ENCODE peak calls at places on chromosomes 12 and 14, in five cellular contexts. One of them, this sample, is unnamed.

GRCh38 chr12:47991592-47991991 is 12.7 kb downstream of the COL2A1 start:
- DNase-seq in A549: no peak
- DNase-seq in lower leg skin: no peak
- DNase-seq in spleen: peak
- DNase-seq in gastrocnemius medialis: no peak
- DNase-seq in this sample: no peak

GRCh38 chr12:117367006-117367638 is 5.7 kb upstream of the NOS1 start:
- DNase-seq in spleen: no peak
- DNase-seq in A549: peak
- DNase-seq in gastrocnemius medialis: peak
- DNase-seq in lower leg skin: peak
- DNase-seq in this sample: peak

GRCh38 chr14:64723691-64724577 is 19.7 kb downstream of the PLEKHG3 start:
- DNase-seq in lower leg skin: peak
- DNase-seq in gastrocnemius medialis: peak
- DNase-seq in spleen: peak
- DNase-seq in A549: no peak
- DNase-seq in this sample: no peak

GRCh38 chr12:122111070-122111750 is 32.7 kb downstream of the MLXIP start:
- DNase-seq in A549: no peak
- DNase-seq in gastrocnemius medialis: peak
- DNase-seq in spleen: no peak
- DNase-seq in lower leg skin: no peak
- DNase-seq in this sample: no peak

GRCh38 chr12:1552978-1553471 is 41.4 kb downstream of the FBXL14 start:
- DNase-seq in spleen: no peak
- DNase-seq in A549: no peak
- DNase-seq in gastrocnemius medialis: no peak
- DNase-seq in lower leg skin: no peak
- DNase-seq in this sample: no peak

GRCh38 chr14:57732886-57733285 is 133.0 kb downstream of the SLC35F4 start:
- DNase-seq in A549: no peak
- DNase-seq in gastrocnemius medialis: no peak
- DNase-seq in lower leg skin: no peak
- DNase-seq in spleen: no peak
- DNase-seq in this sample: no peak

GRCh38 chr12:57008113-57008687 is 1.9 kb upstream of the ZBTB39 start:
- DNase-seq in A549: peak
- DNase-seq in lower leg skin: no peak
- DNase-seq in spleen: no peak
- DNase-seq in gastrocnemius medialis: no peak
- DNase-seq in this sample: peak

GRCh38 chr14:56359245-56359644 is 220.4 kb upstream of the TMEM260 start:
- DNase-seq in spleen: no peak
- DNase-seq in gastrocnemius medialis: no peak
- DNase-seq in lower leg skin: no peak
- DNase-seq in A549: no peak
- DNase-seq in this sample: no peak

GRCh38 chr14:72049462-72049861 is 117.2 kb downstream of the RGS6 start:
- DNase-seq in spleen: no peak
- DNase-seq in lower leg skin: no peak
- DNase-seq in gastrocnemius medialis: no peak
- DNase-seq in A549: no peak
- DNase-seq in this sample: peak

GRCh38 chr12:4438834-4439596 is 6.6 kb downstream of the FGF6 start:
- DNase-seq in A549: no peak
- DNase-seq in gastrocnemius medialis: no peak
- DNase-seq in lower leg skin: peak
- DNase-seq in spleen: no peak
- DNase-seq in this sample: no peak

GRCh38 chr14:80638620-80639215 is 302.8 kb downstream of the CEP128 start:
- DNase-seq in spleen: no peak
- DNase-seq in lower leg skin: no peak
- DNase-seq in gastrocnemius medialis: no peak
- DNase-seq in A549: peak
- DNase-seq in this sample: no peak

GRCh38 chr14:85050180-85050579 is 479.8 kb upstream of the FLRT2 start:
- DNase-seq in spleen: no peak
- DNase-seq in lower leg skin: no peak
- DNase-seq in A549: no peak
- DNase-seq in gastrocnemius medialis: no peak
- DNase-seq in this sample: no peak

GRCh38 chr12:6540181-6540877 is 6.0 kb downstream of the GAPDH start:
- DNase-seq in A549: peak
- DNase-seq in spleen: peak
- DNase-seq in gastrocnemius medialis: peak
- DNase-seq in lower leg skin: peak
- DNase-seq in this sample: peak

GRCh38 chr14:34554540-34555250 is 15.2 kb upstream of the EAPP start:
- DNase-seq in spleen: peak
- DNase-seq in A549: peak
- DNase-seq in gastrocnemius medialis: no peak
- DNase-seq in lower leg skin: peak
- DNase-seq in this sample: no peak

GRCh38 chr14:65850429-65851145 is 438.1 kb downstream of the FUT8 start:
- DNase-seq in gastrocnemius medialis: no peak
- DNase-seq in A549: no peak
- DNase-seq in lower leg skin: peak
- DNase-seq in spleen: no peak
- DNase-seq in this sample: no peak

GRCh38 chr12:115303751-115304309 is 619.9 kb upstream of the TBX3 start:
- DNase-seq in spleen: no peak
- DNase-seq in lower leg skin: no peak
- DNase-seq in gastrocnemius medialis: no peak
- DNase-seq in A549: no peak
- DNase-seq in this sample: no peak

GRCh38 chr12:80135624-80136023 is 36.3 kb downstream of the OTOGL start:
- DNase-seq in lower leg skin: no peak
- DNase-seq in spleen: no peak
- DNase-seq in gastrocnemius medialis: no peak
- DNase-seq in A549: no peak
- DNase-seq in this sample: no peak

GRCh38 chr14:59754256-59754655 is 116.3 kb downstream of the RTN1 start:
- DNase-seq in spleen: no peak
- DNase-seq in lower leg skin: no peak
- DNase-seq in gastrocnemius medialis: no peak
- DNase-seq in A549: no peak
- DNase-seq in this sample: no peak

GRCh38 chr14:102774391-102775153 is 2.7 kb upstream of the TRAF3 start:
- DNase-seq in lower leg skin: no peak
- DNase-seq in spleen: peak
- DNase-seq in A549: peak
- DNase-seq in gastrocnemius medialis: peak
- DNase-seq in this sample: peak

GRCh38 chr14:80762829-80763228 is 178.7 kb downstream of the CEP128 start:
- DNase-seq in lower leg skin: no peak
- DNase-seq in A549: no peak
- DNase-seq in spleen: no peak
- DNase-seq in gastrocnemius medialis: no peak
- DNase-seq in this sample: no peak

GRCh38 chr12:72035625-72036024 is 97.0 kb downstream of the TPH2 start:
- DNase-seq in A549: no peak
- DNase-seq in spleen: no peak
- DNase-seq in gastrocnemius medialis: no peak
- DNase-seq in lower leg skin: no peak
- DNase-seq in this sample: no peak

GRCh38 chr12:19997996-19998395 is 370.3 kb upstream of the PDE3A start:
- DNase-seq in gastrocnemius medialis: no peak
- DNase-seq in lower leg skin: no peak
- DNase-seq in spleen: no peak
- DNase-seq in A549: no peak
- DNase-seq in this sample: no peak

GRCh38 chr14:100546051-100546443 is 41.2 kb downstream of the BEGAIN start:
- DNase-seq in gastrocnemius medialis: no peak
- DNase-seq in spleen: no peak
- DNase-seq in A549: no peak
- DNase-seq in lower leg skin: no peak
- DNase-seq in this sample: peak

GRCh38 chr14:44970907-44971306 is 8.9 kb downstream of the TOGARAM1 start:
- DNase-seq in lower leg skin: no peak
- DNase-seq in gastrocnemius medialis: no peak
- DNase-seq in A549: no peak
- DNase-seq in spleen: no peak
- DNase-seq in this sample: no peak

GRCh38 chr12:60805340-60805739 is 1209.5 kb downstream of the SLC16A7 start:
- DNase-seq in gastrocnemius medialis: no peak
- DNase-seq in A549: no peak
- DNase-seq in lower leg skin: no peak
- DNase-seq in spleen: no peak
- DNase-seq in this sample: no peak

GRCh38 chr12:117486840-117487659 is 125.6 kb upstream of the NOS1 start:
- DNase-seq in spleen: no peak
- DNase-seq in A549: peak
- DNase-seq in gastrocnemius medialis: peak
- DNase-seq in lower leg skin: no peak
- DNase-seq in this sample: no peak

GRCh38 chr14:53608369-53608768 is 348.3 kb downstream of the BMP4 start:
- DNase-seq in A549: peak
- DNase-seq in lower leg skin: peak
- DNase-seq in gastrocnemius medialis: peak
- DNase-seq in spleen: no peak
- DNase-seq in this sample: no peak

GRCh38 chr14:68825729-68826128 is 32.9 kb upstream of the ZFP36L1 start:
- DNase-seq in lower leg skin: no peak
- DNase-seq in spleen: no peak
- DNase-seq in gastrocnemius medialis: no peak
- DNase-seq in A549: no peak
- DNase-seq in this sample: no peak
- TF ChIP-seq POLR2A in lower leg skin: no peak
- TF ChIP-seq POLR2A in spleen: no peak
- TF ChIP-seq POLR2A in gastrocnemius medialis: no peak
- TF ChIP-seq POLR2A in A549: no peak
- TF ChIP-seq POLR2A in this sample: no peak

GRCh38 chr14:105858676-105859025 is 332.3 kb downstream of the TMEM121 start:
- DNase-seq in lower leg skin: peak
- DNase-seq in spleen: no peak
- DNase-seq in A549: no peak
- DNase-seq in gastrocnemius medialis: peak
- DNase-seq in this sample: peak

GRCh38 chr14:105861985-105862465 is 335.6 kb downstream of the TMEM121 start:
- DNase-seq in gastrocnemius medialis: no peak
- DNase-seq in spleen: peak
- DNase-seq in lower leg skin: peak
- DNase-seq in A549: no peak
- DNase-seq in this sample: no peak

GRCh38 chr14:105862581-105863239 is 336.3 kb downstream of the TMEM121 start:
- DNase-seq in lower leg skin: peak
- DNase-seq in A549: no peak
- DNase-seq in spleen: peak
- DNase-seq in gastrocnemius medialis: peak
- DNase-seq in this sample: no peak

GRCh38 chr14:105859717-105860614 is 333.6 kb downstream of the TMEM121 start:
- DNase-seq in gastrocnemius medialis: peak
- DNase-seq in spleen: peak
- DNase-seq in A549: no peak
- DNase-seq in lower leg skin: peak
- DNase-seq in this sample: peak

DNA sequence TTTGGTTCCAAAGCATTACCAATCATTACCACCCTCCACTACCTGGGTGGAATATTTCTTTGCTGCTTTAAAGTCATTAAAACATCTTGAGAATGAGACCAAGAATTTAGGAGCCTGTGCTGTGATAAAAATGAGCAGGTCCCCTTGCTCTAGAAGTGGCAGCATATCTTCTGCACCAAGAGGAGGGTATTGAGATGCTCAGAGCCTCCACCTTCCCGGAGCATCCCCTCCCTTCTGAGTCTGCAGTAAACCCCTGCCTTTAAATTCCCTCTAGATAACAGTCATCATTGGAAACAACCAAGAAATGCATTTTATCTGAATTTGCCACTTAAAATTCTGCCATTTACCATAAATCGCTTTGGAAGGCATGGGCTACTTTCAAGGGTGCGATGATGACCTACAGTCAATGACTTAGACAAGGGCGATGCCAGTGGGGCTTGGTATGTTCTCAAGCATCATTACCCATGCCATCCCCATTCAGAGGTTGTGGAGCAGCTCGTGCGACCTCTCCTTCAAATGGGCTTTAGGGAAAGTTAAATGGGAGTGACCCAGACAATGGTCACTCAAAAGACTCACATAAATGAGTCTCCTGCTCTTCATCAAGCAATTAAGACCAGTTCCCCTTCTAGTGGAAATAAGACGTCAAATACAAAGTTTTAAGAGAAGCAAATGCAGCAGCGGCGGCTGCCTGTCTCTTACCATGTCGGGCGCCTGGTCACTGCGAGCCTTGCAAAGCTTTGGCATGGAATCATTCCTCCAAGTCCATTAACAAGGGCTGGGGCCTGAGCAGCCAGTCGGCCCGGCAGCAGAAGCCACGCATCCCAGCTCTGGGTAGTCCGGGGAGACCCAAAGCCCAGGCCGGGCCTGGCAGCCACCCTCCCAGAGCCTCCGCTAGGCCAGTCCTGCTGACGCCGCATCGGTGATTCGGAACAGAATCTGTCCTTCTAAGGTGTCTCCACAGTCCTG is 334.5 kb downstream of the TMEM121 start:
- DNase-seq in lower leg skin: peak
- DNase-seq in A549: no peak
- DNase-seq in spleen: peak
- DNase-seq in gastrocnemius medialis: peak
- DNase-seq in this sample: no peak
- TF ChIP-seq POLR2A in lower leg skin: no peak
- TF ChIP-seq POLR2A in A549: no peak
- TF ChIP-seq POLR2A in spleen: no peak
- TF ChIP-seq POLR2A in gastrocnemius medialis: no peak
- TF ChIP-seq POLR2A in this sample: no peak

GRCh38 chr12:83960767-83961166 is 951.8 kb downstream of the SLC6A15 start:
- DNase-seq in gastrocnemius medialis: no peak
- DNase-seq in lower leg skin: no peak
- DNase-seq in A549: no peak
- DNase-seq in spleen: no peak
- DNase-seq in this sample: no peak
- TF ChIP-seq POLR2A in gastrocnemius medialis: no peak
- TF ChIP-seq POLR2A in lower leg skin: no peak
- TF ChIP-seq POLR2A in A549: no peak
- TF ChIP-seq POLR2A in spleen: no peak
- TF ChIP-seq POLR2A in this sample: no peak

DNA sequence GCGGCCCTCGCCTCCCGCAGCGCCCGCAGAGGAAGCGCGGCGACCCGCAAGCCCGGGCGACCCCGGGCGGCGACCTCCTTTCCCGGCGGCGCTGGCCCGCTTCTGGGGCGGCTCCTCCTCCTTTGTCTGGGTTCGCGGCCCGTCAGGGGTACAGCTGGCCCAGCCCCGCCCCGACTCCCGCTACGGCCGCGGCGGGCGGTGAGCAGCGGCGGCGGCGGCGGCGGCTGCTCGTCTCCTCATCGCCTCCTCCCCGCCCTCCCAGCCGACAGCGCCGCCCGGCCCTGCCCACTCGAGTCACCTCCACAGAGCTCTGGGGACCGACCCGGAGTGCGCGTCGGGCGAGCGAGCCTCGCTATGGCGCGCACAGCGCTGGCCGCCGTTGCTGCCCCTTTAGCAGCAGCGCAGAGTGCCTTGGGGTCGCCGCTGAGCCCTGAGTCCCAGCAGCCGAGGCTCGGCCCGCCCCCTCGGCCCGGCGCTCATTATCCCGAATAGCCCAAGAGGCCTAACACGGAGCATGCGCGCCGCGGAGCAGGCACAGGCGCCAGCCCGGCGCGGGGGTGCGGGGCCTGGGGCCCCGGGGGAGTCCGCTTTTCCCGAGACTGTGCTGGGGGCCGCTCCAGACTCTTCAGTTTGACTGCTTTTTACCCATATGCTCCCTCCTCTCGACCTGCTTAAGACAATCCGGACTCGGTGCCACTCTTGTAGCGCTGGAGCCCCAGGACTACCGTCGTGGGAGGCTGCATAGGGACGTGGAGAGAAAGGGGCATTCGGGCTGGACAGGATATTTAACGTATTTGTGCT is at the start of gene SOS2:
- DNase-seq in lower leg skin: peak
- DNase-seq in gastrocnemius medialis: peak
- DNase-seq in spleen: peak
- DNase-seq in A549: peak
- DNase-seq in this sample: peak
- TF ChIP-seq POLR2A in lower leg skin: no peak
- TF ChIP-seq POLR2A in gastrocnemius medialis: peak
- TF ChIP-seq POLR2A in spleen: no peak
- TF ChIP-seq POLR2A in A549: peak
- TF ChIP-seq POLR2A in this sample: peak

This sample was measured in erythroblast.